ENCODE peak calls at places on chromosomes 1 and 21, in eight cellular contexts. C, N, K, L, M, H, G and T are unnamed samples. For H3K4me1, the result is how much of the 10 kb centered on the place peaks cover.

GRCh38 chr21:44052071-44052829 is 40.1 kb downstream of the TRAPPC10 start:
- DNase-seq in M (peak), L (no peak), K (no peak), N (no peak), G (peak), H (peak), C (no peak), T (no peak)

GRCh38 chr1:169999357-169999756 is 75.1 kb downstream of the KIFAP3 start:
- DNase-seq in L (peak), K (no peak), M (peak), H (no peak), G (no peak), N (peak), C (no peak), T (no peak)

GRCh38 chr1:151145158-151146071 is 1.0 kb downstream of the SEMA6C start:
- DNase-seq in L (no peak), N (peak), K (peak), G (peak), H (no peak), M (no peak), C (no peak), T (peak)

GRCh38 chr1:68213843-68214242 is 18.5 kb downstream of the WLS start:
- DNase-seq in K (peak), C (no peak), L (no peak), M (peak), H (peak), N (peak), G (peak), T (peak)

GRCh38 chr1:168243200-168243599 is 17.4 kb downstream of the SFT2D2 start:
- DNase-seq in N (peak), L (no peak), H (no peak), M (no peak), C (no peak), G (peak), K (no peak), T (no peak)

GRCh38 chr1:230077011-230077410 is 10.0 kb downstream of the GALNT2 start:
- DNase-seq in C (no peak), H (no peak), G (no peak), M (no peak), L (no peak), K (no peak), N (no peak), T (no peak)

GRCh38 chr1:205858141-205858961 is 8.4 kb upstream of the PM20D1 start:
- DNase-seq in K (no peak), N (no peak), L (no peak), H (no peak), M (no peak), C (no peak), G (no peak), T (no peak)

GRCh38 chr1:36358514-36359084 is 27.1 kb downstream of the STK40 start:
- DNase-seq in H (no peak), L (no peak), M (no peak), K (no peak), G (no peak), C (no peak), N (no peak), T (no peak)

DNA sequence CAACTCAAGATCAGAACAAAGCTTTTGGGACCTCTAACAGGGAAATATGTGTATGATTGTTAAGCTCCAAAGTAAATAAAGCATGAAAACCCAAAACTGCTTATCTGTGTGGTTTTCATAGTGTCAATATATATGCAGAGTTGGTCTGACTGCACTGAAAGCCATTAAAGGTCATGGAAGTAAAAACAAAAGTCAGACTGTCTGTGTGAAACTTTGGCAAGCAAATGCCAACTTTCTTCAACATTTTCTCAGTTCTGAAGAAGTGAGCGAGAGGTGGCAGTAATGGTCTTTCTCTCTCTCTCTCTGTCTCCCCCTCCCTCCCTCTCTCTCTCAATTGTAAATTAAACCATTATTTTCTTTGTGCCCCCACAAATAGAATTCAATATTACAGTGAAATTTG is 100.1 kb upstream of the S1PR1 start:
- DNase-seq in N (no peak), K (no peak), C (no peak), L (no peak), H (no peak), G (no peak), M (peak), T (no peak)
- TF ChIP-seq CTCF in N (no peak), K (peak), C (no peak), L (no peak), H (peak), G (no peak), M (peak), T (no peak)

GRCh38 chr1:212959266-212960220 is 9.2 kb downstream of the VASH2 start:
- DNase-seq in M (no peak), H (no peak), G (no peak), K (no peak), C (no peak), L (no peak), N (no peak), T (no peak)
- H3K4me1 ChIP-seq in M (under half), H (under half), G (under half), K (under half), C (under half), L (under half), N (under half), T (under half)

GRCh38 chr21:34548782-34549376 is 36.9 kb upstream of the KCNE1 start:
- DNase-seq in K (no peak), L (no peak), G (no peak), H (no peak), M (no peak), C (no peak), N (no peak), T (no peak)

GRCh38 chr21:34544032-34544496 is 32.1 kb upstream of the KCNE1 start:
- DNase-seq in C (peak), G (peak), N (no peak), H (peak), M (peak), L (peak), K (peak), T (no peak)

GRCh38 chr21:34543017-34543416 is 31.0 kb upstream of the KCNE1 start:
- DNase-seq in M (no peak), L (no peak), C (no peak), G (no peak), H (no peak), K (no peak), N (no peak), T (no peak)

GRCh38 chr21:34546556-34546955 is 34.5 kb upstream of the KCNE1 start:
- DNase-seq in N (no peak), C (no peak), K (no peak), H (no peak), L (no peak), M (no peak), G (no peak), T (no peak)

DNA sequence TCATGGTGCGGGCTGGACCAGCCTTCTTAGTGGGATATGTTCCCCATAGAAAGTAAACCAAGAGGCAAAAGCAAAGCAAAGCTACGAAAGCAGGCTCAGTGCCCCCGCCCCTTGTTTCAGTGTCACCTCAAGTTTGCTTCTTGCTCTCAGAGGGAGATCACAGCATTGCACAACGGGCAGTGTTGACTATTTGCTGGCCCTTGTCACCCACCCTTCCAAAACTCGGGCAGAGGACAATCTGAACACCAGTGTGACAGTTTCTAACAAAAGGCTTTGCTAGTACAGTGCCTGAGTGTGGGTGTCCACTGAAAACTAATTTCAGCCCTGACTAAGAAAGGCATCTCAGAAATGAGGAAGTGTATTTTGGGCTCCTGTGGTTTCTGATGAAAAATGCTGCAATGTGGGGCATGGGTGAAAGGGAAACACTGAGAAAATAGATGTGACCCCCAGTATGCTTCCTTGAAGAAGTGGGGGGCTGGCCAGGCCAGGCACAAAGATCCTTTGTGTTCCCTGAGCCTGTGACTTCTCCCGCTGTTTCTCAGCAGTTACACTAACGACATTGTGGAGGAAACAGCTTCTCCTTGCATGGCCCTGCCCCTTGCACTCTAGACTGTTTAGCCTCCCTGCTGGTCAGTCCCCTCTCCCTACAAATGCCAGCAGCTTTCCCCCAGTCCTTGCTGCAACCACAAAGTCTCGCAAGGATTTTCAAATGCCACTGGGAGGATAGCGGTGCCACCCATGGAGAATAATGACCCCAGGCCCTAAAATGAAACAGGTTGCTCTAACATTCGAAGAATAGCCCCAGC is 33.3 kb upstream of the KCNE1 start:
- DNase-seq in M (peak), H (no peak), N (no peak), L (peak), C (peak), K (no peak), G (peak), T (peak)
- TF ChIP-seq POLR2A in M (no peak), H (no peak), N (no peak), L (no peak), C (no peak), K (no peak), G (no peak), T (no peak)

DNA sequence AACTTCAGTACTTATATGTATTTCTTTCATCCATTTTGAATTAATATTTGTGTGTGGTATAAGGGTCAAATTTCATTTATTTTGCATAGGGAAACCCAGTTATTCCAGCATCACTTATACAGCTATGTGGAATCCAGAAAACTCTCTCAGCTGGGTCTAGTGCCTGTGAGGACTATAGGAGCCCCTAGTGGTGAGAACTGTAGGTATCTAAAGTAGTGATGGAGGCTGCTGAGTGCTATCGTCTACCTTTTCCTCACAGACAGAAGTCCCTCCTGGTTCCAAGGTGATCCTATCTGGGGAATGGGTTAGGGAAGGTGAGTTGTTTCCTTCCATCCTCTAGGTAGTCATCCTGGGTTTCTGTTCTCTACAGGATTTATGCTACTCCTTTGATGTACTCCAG is 352.0 kb upstream of the C1orf87 start:
- DNase-seq in M (no peak), H (no peak), C (peak), L (peak), K (no peak), N (no peak), G (no peak), T (no peak)
- TF ChIP-seq CTCF in M (no peak), H (peak), C (no peak), L (peak), K (no peak), N (no peak), G (no peak), T (no peak)

GRCh38 chr1:180919183-180919700 is 6.5 kb downstream of the KIAA1614 start:
- DNase-seq in G (no peak), N (no peak), K (no peak), H (no peak), C (no peak), M (no peak), L (no peak), T (no peak)

GRCh38 chr1:180920193-180920592 is 7.5 kb downstream of the KIAA1614 start:
- DNase-seq in L (no peak), G (no peak), K (no peak), H (no peak), C (no peak), M (no peak), N (no peak), T (no peak)

GRCh38 chr1:180917306-180918065 is 4.8 kb downstream of the KIAA1614 start:
- DNase-seq in L (peak), C (peak), M (peak), K (no peak), G (no peak), N (no peak), H (no peak), T (no peak)

GRCh38 chr1:180916771-180917170 is 4.1 kb downstream of the KIAA1614 start:
- DNase-seq in L (no peak), C (no peak), K (no peak), G (no peak), N (no peak), H (no peak), M (no peak), T (no peak)

GRCh38 chr1:180918519-180918918 is 5.8 kb downstream of the KIAA1614 start:
- DNase-seq in M (no peak), L (no peak), G (no peak), N (no peak), C (no peak), K (no peak), H (no peak), T (no peak)
- H3K4me1 ChIP-seq in M (under half), L (under half), G (under half), N (under half), C (under half), K (under half), H (under half), T (under half)